ENCODE peak calls at places on chromosomes 1 and 21, in six cellular contexts. One of them, this sample, is unnamed.

GRCh38 chr1:61941794-61942193 is 199.5 kb downstream of the PATJ start:
- DNase-seq in GM23338: no peak
- DNase-seq in cardiac muscle cell: no peak
- DNase-seq in endothelial cell of umbilical vein: no peak
- DNase-seq in pancreas: no peak
- DNase-seq in H9: no peak
- DNase-seq in this sample: no peak

GRCh38 chr21:16460936-16461335 is 731.2 kb downstream of the USP25 start:
- DNase-seq in cardiac muscle cell: no peak
- DNase-seq in H9: peak; percentile 33
- DNase-seq in pancreas: no peak
- DNase-seq in endothelial cell of umbilical vein: no peak
- DNase-seq in GM23338: peak; percentile 53
- DNase-seq in this sample: no peak

GRCh38 chr1:23394664-23395063 is 25.0 kb upstream of the ZNF436 start:
- DNase-seq in GM23338: peak; percentile 60
- DNase-seq in endothelial cell of umbilical vein: no peak
- DNase-seq in cardiac muscle cell: peak; percentile 96
- DNase-seq in pancreas: peak; percentile 53
- DNase-seq in H9: peak; percentile 60
- DNase-seq in this sample: no peak

GRCh38 chr1:86704972-86705632 is 726 bp downstream of the SH3GLB1 start:
- DNase-seq in H9: peak; percentile 52
- DNase-seq in endothelial cell of umbilical vein: peak; percentile 79
- DNase-seq in GM23338: peak; percentile 64
- DNase-seq in cardiac muscle cell: peak; percentile 74
- DNase-seq in pancreas: peak; percentile 59
- DNase-seq in this sample: no peak

GRCh38 chr1:115185351-115185750 is 96.0 kb upstream of the TSPAN2 start:
- DNase-seq in H9: no peak
- DNase-seq in GM23338: no peak
- DNase-seq in pancreas: no peak
- DNase-seq in endothelial cell of umbilical vein: no peak
- DNase-seq in cardiac muscle cell: no peak
- DNase-seq in this sample: no peak

GRCh38 chr1:68746378-68746777 is 249.5 kb upstream of the DEPDC1 start:
- DNase-seq in cardiac muscle cell: no peak
- DNase-seq in H9: no peak
- DNase-seq in endothelial cell of umbilical vein: no peak
- DNase-seq in GM23338: no peak
- DNase-seq in pancreas: no peak
- DNase-seq in this sample: no peak

GRCh38 chr1:156889802-156890585 is 3.5 kb upstream of the PEAR1 start:
- DNase-seq in H9: peak; percentile 85
- DNase-seq in GM23338: peak; percentile 96
- DNase-seq in cardiac muscle cell: peak; percentile 87
- DNase-seq in pancreas: peak; percentile 82
- DNase-seq in endothelial cell of umbilical vein: peak; percentile 79
- DNase-seq in this sample: peak; percentile 84

GRCh38 chr1:82399093-82399492 is 598.4 kb downstream of the ADGRL2 start:
- DNase-seq in H9: no peak
- DNase-seq in pancreas: no peak
- DNase-seq in GM23338: no peak
- DNase-seq in cardiac muscle cell: peak; percentile 25
- DNase-seq in endothelial cell of umbilical vein: peak; percentile 3
- DNase-seq in this sample: no peak

GRCh38 chr1:3419415-3420204 is 34.9 kb upstream of the ARHGEF16 start:
- DNase-seq in endothelial cell of umbilical vein: no peak
- DNase-seq in cardiac muscle cell: no peak
- DNase-seq in GM23338: no peak
- DNase-seq in pancreas: no peak
- DNase-seq in H9: no peak
- DNase-seq in this sample: no peak

GRCh38 chr1:208781391-208782035 is 537.3 kb upstream of the PLXNA2 start:
- DNase-seq in endothelial cell of umbilical vein: no peak
- DNase-seq in cardiac muscle cell: no peak
- DNase-seq in H9: peak; percentile 66
- DNase-seq in pancreas: no peak
- DNase-seq in GM23338: peak; percentile 83
- DNase-seq in this sample: no peak

GRCh38 chr1:46413596-46413985 is 19.5 kb downstream of the FAAH start:
- DNase-seq in pancreas: no peak
- DNase-seq in H9: peak; percentile 73
- DNase-seq in GM23338: peak; percentile 84
- DNase-seq in cardiac muscle cell: peak; percentile 12
- DNase-seq in endothelial cell of umbilical vein: no peak
- DNase-seq in this sample: peak; percentile 25

GRCh38 chr1:213683529-213683928 is 304.2 kb upstream of the PROX1 start:
- DNase-seq in H9: no peak
- DNase-seq in cardiac muscle cell: no peak
- DNase-seq in pancreas: no peak
- DNase-seq in endothelial cell of umbilical vein: no peak
- DNase-seq in GM23338: no peak
- DNase-seq in this sample: no peak

GRCh38 chr1:155083865-155084721 is 5.5 kb downstream of the EFNA3 start:
- DNase-seq in endothelial cell of umbilical vein: peak; percentile 24
- DNase-seq in pancreas: peak; percentile 69
- DNase-seq in cardiac muscle cell: peak; percentile 39
- DNase-seq in H9: no peak
- DNase-seq in GM23338: no peak
- DNase-seq in this sample: no peak

GRCh38 chr1:87296220-87296619 is 32.5 kb upstream of the LMO4 start:
- DNase-seq in H9: no peak
- DNase-seq in endothelial cell of umbilical vein: no peak
- DNase-seq in pancreas: no peak
- DNase-seq in cardiac muscle cell: no peak
- DNase-seq in GM23338: no peak
- DNase-seq in this sample: no peak

GRCh38 chr1:100896481-100896982 is 642 bp downstream of the SLC30A7 start:
- DNase-seq in endothelial cell of umbilical vein: peak; percentile 75
- DNase-seq in cardiac muscle cell: peak; percentile 58
- DNase-seq in pancreas: no peak
- DNase-seq in GM23338: peak; percentile 43
- DNase-seq in H9: peak; percentile 31
- DNase-seq in this sample: peak; percentile 34

GRCh38 chr1:113674591-113674990 is 84.7 kb downstream of the PHTF1 start:
- DNase-seq in GM23338: no peak
- DNase-seq in endothelial cell of umbilical vein: no peak
- DNase-seq in pancreas: no peak
- DNase-seq in H9: no peak
- DNase-seq in cardiac muscle cell: no peak
- DNase-seq in this sample: no peak

GRCh38 chr1:51061231-51061943 is 40.6 kb upstream of the C1orf185 start:
- DNase-seq in GM23338: no peak
- DNase-seq in cardiac muscle cell: no peak
- DNase-seq in pancreas: no peak
- DNase-seq in H9: no peak
- DNase-seq in endothelial cell of umbilical vein: no peak
- DNase-seq in this sample: no peak

GRCh38 chr21:33686386-33686785 is 44.1 kb downstream of the ITSN1 start:
- DNase-seq in pancreas: no peak
- DNase-seq in H9: no peak
- DNase-seq in cardiac muscle cell: no peak
- DNase-seq in GM23338: no peak
- DNase-seq in endothelial cell of umbilical vein: no peak
- DNase-seq in this sample: no peak

GRCh38 chr1:112769611-112770010 is 54.5 kb upstream of the PPM1J start:
- DNase-seq in cardiac muscle cell: no peak
- DNase-seq in GM23338: no peak
- DNase-seq in pancreas: no peak
- DNase-seq in endothelial cell of umbilical vein: peak; percentile 9
- DNase-seq in H9: no peak
- DNase-seq in this sample: no peak

GRCh38 chr1:154407021-154407865 is 2.1 kb downstream of the IL6R start:
- DNase-seq in pancreas: no peak
- DNase-seq in H9: no peak
- DNase-seq in cardiac muscle cell: no peak
- DNase-seq in GM23338: no peak
- DNase-seq in endothelial cell of umbilical vein: no peak
- DNase-seq in this sample: no peak

DNA sequence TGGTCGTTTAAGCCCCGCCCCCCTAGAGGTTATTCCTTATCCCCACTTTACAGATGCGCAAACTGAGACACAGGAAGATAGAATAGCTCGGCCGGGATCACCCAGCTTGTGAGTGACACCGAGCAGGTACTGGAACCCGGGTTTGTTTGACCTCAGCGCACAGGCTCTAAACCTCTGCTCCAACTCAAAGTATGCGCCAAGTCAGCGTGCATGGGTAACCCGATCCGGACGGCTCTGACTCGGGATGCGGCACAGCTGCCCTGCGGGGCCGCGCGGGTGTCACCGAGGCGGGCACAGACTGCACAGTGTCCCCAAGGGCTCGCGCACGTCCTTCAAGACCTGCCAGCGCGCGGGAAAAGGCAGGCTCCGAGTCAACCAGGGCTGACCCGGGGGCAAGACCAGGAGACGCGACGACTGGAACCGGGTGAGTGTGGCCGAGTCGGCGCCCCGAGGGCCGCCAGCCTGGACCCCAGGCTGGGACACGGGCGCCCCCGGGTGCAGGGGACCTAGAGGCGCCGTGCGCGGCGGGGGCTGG is 102.0 kb upstream of the SOD1 start:
- DNase-seq in GM23338: peak; percentile 85
- DNase-seq in pancreas: no peak
- DNase-seq in H9: peak; percentile 68
- DNase-seq in endothelial cell of umbilical vein: no peak
- DNase-seq in cardiac muscle cell: no peak
- DNase-seq in this sample: no peak
- TF ChIP-seq CTCF in GM23338: no peak
- TF ChIP-seq CTCF in pancreas: no peak
- TF ChIP-seq CTCF in H9: no peak
- TF ChIP-seq CTCF in endothelial cell of umbilical vein: no peak
- TF ChIP-seq CTCF in cardiac muscle cell: no peak
- TF ChIP-seq CTCF in this sample: no peak

GRCh38 chr1:36162680-36163079 is 6.7 kb downstream of the MAP7D1 start:
- DNase-seq in cardiac muscle cell: no peak
- DNase-seq in pancreas: no peak
- DNase-seq in GM23338: no peak
- DNase-seq in H9: no peak
- DNase-seq in endothelial cell of umbilical vein: no peak
- DNase-seq in this sample: no peak
- H3K4me1 ChIP-seq in cardiac muscle cell: peaks cover 46% of the 10 kb centered on the region
- H3K4me1 ChIP-seq in pancreas: peaks cover 7% of the 10 kb centered on the region
- H3K4me1 ChIP-seq in GM23338: peaks cover 18% of the 10 kb centered on the region
- H3K4me1 ChIP-seq in H9: peaks cover under 1% of the 10 kb centered on the region
- H3K4me1 ChIP-seq in endothelial cell of umbilical vein: peaks cover 48% of the 10 kb centered on the region
- H3K4me1 ChIP-seq in this sample: no peaks in the 10 kb centered on the region

DNA sequence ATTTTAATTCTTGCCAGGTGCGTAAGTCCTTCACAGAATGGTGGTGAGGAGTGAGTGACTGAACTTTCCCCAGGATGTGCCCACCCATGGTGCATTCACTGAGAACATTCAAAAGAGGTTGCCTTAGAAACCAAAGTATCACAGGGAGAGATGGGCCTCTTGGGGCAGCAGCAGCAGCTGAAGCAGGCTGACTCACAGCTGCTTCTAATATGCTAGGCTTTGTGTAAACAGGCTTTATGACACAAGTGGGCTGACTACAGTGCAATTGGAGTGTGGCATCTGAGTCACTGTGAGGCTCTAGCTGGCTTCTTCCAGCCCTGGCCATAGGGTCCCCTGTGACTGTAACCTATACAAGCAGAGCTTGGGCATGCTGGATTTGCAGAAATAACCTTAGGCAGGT is 12.6 kb downstream of the PIGP start:
- DNase-seq in GM23338: peak; percentile 80
- DNase-seq in H9: peak; percentile 76
- DNase-seq in pancreas: no peak
- DNase-seq in endothelial cell of umbilical vein: peak; percentile 77
- DNase-seq in cardiac muscle cell: peak; percentile 89
- DNase-seq in this sample: peak; percentile 75
- TF ChIP-seq CTCF in GM23338: no peak
- TF ChIP-seq CTCF in H9: no peak
- TF ChIP-seq CTCF in pancreas: no peak
- TF ChIP-seq CTCF in endothelial cell of umbilical vein: no peak
- TF ChIP-seq CTCF in cardiac muscle cell: peak; percentile 25
- TF ChIP-seq CTCF in this sample: peak; percentile 39

GRCh38 chr1:243884603-243885002 is 34.6 kb upstream of the AKT3 start:
- DNase-seq in pancreas: no peak
- DNase-seq in H9: no peak
- DNase-seq in cardiac muscle cell: no peak
- DNase-seq in endothelial cell of umbilical vein: no peak
- DNase-seq in GM23338: no peak
- DNase-seq in this sample: no peak
- H3K4me1 ChIP-seq in pancreas: no peaks in the 10 kb centered on the region
- H3K4me1 ChIP-seq in H9: no peaks in the 10 kb centered on the region
- H3K4me1 ChIP-seq in cardiac muscle cell: no peaks in the 10 kb centered on the region
- H3K4me1 ChIP-seq in endothelial cell of umbilical vein: no peaks in the 10 kb centered on the region
- H3K4me1 ChIP-seq in GM23338: no peaks in the 10 kb centered on the region
- H3K4me1 ChIP-seq in this sample: no peaks in the 10 kb centered on the region

DNA sequence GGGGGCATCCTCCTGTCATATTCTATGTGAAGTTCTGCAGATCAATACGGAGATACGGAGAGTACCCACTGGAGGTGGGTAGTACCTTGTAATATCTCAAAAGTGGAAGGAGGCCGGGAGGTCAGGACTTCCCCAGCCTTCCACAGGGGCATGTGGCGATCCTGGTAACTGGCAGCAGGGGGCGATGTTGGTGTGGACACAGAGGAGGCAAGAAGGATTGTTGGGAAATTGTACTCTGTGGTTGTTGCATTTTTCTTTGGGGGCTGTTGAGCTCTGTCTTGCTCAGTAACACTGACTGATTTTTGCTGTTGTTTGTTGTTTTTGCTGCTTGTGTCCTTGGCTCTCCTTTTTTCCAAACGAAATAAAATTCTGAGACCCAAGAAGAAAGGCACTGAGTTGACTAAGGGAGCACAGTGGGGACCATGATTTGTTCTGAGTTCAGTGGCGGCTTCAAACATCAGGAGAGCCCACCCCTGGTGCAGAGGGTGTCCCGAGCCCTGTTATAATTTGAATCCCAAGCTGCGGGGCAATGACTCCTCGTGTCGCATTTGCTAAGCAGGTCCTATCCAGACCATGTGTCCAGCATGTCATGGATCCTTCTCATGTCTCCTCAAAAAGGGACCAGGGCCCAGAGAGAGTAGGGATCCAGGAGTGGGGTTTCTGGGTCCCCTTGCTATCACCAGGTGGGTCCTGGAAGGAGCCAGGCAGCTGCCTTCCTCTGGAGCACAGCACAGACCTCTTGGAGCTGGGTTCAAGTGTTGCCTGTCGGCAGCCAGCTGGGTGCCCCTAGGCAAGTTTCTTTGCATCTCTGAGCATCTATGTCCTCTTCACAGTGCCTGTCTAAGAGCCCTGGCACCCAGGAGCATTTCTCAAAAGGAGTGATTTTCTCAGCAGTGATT is 22.8 kb downstream of the LHX4 start:
- DNase-seq in H9: peak; percentile 83
- DNase-seq in endothelial cell of umbilical vein: peak; percentile 57
- DNase-seq in pancreas: peak; percentile 72
- DNase-seq in GM23338: peak; percentile 93
- DNase-seq in cardiac muscle cell: peak; percentile 78
- DNase-seq in this sample: peak; percentile 80
- TF ChIP-seq CTCF in H9: peak; percentile 94
- TF ChIP-seq CTCF in endothelial cell of umbilical vein: peak; percentile 86
- TF ChIP-seq CTCF in pancreas: peak; percentile 57
- TF ChIP-seq CTCF in GM23338: peak; percentile 97
- TF ChIP-seq CTCF in cardiac muscle cell: peak; percentile 88
- TF ChIP-seq CTCF in this sample: peak; percentile 63